ENCODE peak calls at places on chromosomes 5 and 9, in six cellular contexts. O is bronchial epithelial cell, X is AG10803, B is AG09309, T is astrocyte of the cerebellum, N is RWPE2. M is an unnamed sample.

GRCh38 chr9:92406506-92406905 is 2.1 kb upstream of the OGN start:
- DNase-seq in O (no peak), T (no peak), X (peak), B (no peak), N (no peak), M (no peak)

GRCh38 chr5:131328536-131329186 is 64.8 kb downstream of the CDC42SE2 start:
- DNase-seq in N (no peak), T (no peak), O (peak), B (no peak), X (peak), M (peak)

GRCh38 chr5:153964201-153965101 is 74.3 kb downstream of the FAM114A2 start:
- DNase-seq in B (no peak), N (no peak), T (no peak), O (no peak), X (no peak), M (no peak)

GRCh38 chr5:123455095-123455494 is 31.9 kb upstream of the CEP120 start:
- DNase-seq in B (no peak), X (no peak), N (no peak), O (no peak), T (no peak), M (no peak)

GRCh38 chr9:126615251-126615790 is 1.6 kb downstream of the LMX1B start:
- DNase-seq in N (peak), T (no peak), X (peak), O (peak), B (no peak), M (no peak)

GRCh38 chr9:37408933-37409710 is 13.4 kb upstream of the GRHPR start:
- DNase-seq in T (no peak), B (no peak), O (no peak), X (no peak), N (no peak), M (no peak)

GRCh38 chr9:126701820-126702500 is 88.2 kb downstream of the LMX1B start:
- DNase-seq in T (no peak), O (no peak), N (no peak), B (no peak), X (no peak), M (no peak)

GRCh38 chr5:6595405-6595804 is 37.4 kb downstream of the NSUN2 start:
- DNase-seq in B (no peak), T (no peak), X (no peak), O (no peak), N (no peak), M (no peak)

GRCh38 chr5:81424728-81425127 is 30.8 kb upstream of the ACOT12 start:
- DNase-seq in T (no peak), B (no peak), N (no peak), O (no peak), X (no peak), M (peak)

GRCh38 chr9:73050062-73050814 is 97.4 kb upstream of the ALDH1A1 start:
- DNase-seq in B (peak), X (peak), O (no peak), N (no peak), T (no peak), M (peak)

GRCh38 chr5:178788381-178789085 is 58.1 kb upstream of the ZNF354A start:
- DNase-seq in B (no peak), O (no peak), T (no peak), N (peak), X (no peak), M (no peak)

GRCh38 chr9:97319380-97319779 is 11.9 kb downstream of the CCDC180 start:
- DNase-seq in N (no peak), B (no peak), O (no peak), X (no peak), T (no peak), M (no peak)

GRCh38 chr9:112361602-112362001 is 18.3 kb upstream of the HSDL2 start:
- DNase-seq in T (peak), N (no peak), X (peak), O (peak), B (no peak), M (peak)

GRCh38 chr9:138077126-138077525 is 199.5 kb downstream of the CACNA1B start:
- DNase-seq in X (no peak), N (peak), B (no peak), T (no peak), O (no peak), M (no peak)

GRCh38 chr9:122131401-122131921 is 28.1 kb downstream of the NDUFA8 start:
- DNase-seq in B (no peak), T (no peak), N (no peak), O (peak), X (no peak), M (no peak)

GRCh38 chr5:12246016-12246415 is 341.8 kb upstream of the CTNND2 start:
- DNase-seq in T (no peak), N (no peak), X (no peak), O (no peak), B (no peak), M (no peak)

GRCh38 chr5:176773408-176774035 is 36.8 kb upstream of the UNC5A start:
- DNase-seq in O (no peak), B (no peak), T (no peak), N (no peak), X (no peak), M (no peak)

GRCh38 chr9:34809504-34810186 is 99.7 kb upstream of the CCL21 start:
- DNase-seq in B (no peak), O (peak), N (peak), T (no peak), X (no peak), M (peak)

GRCh38 chr5:139797856-139798510 is 2.4 kb downstream of the PSD2 start:
- DNase-seq in B (no peak), N (no peak), O (no peak), X (no peak), T (no peak), M (no peak)

GRCh38 chr9:88586452-88586851 is 51.5 kb downstream of the NXNL2 start:
- DNase-seq in T (no peak), X (peak), B (no peak), N (no peak), O (no peak), M (peak)

GRCh38 chr5:56620903-56621680 is 194.3 kb upstream of the MAP3K1 start:
- DNase-seq in O (no peak), B (no peak), N (no peak), T (no peak), X (peak), M (no peak)

GRCh38 chr9:89590415-89590814 is 14.4 kb upstream of the GADD45G start:
- DNase-seq in T (no peak), B (no peak), O (no peak), X (no peak), N (no peak), M (no peak)

GRCh38 chr9:129558551-129559505 is 62.1 kb downstream of the C9orf50 start:
- DNase-seq in O (no peak), B (no peak), N (no peak), X (no peak), T (no peak), M (no peak)

GRCh38 chr5:73365301-73365853 is 83.2 kb downstream of the FOXD1 start:
- DNase-seq in X (peak), O (peak), B (peak), T (peak), N (no peak), M (peak)

GRCh38 chr5:53478411-53479044 is 1.9 kb upstream of the FST start:
- DNase-seq in N (peak), O (peak), B (no peak), X (peak), T (no peak), M (peak)

GRCh38 chr5:1387059-1387755 is 42.3 kb upstream of the CLPTM1L start:
- DNase-seq in X (no peak), N (no peak), B (no peak), O (no peak), T (no peak), M (no peak)

GRCh38 chr9:99948482-99948881 is 42.0 kb downstream of the STX17 start:
- DNase-seq in X (no peak), T (no peak), O (no peak), B (no peak), N (no peak), M (no peak)

GRCh38 chr9:99948896-99949295 is 42.4 kb downstream of the STX17 start:
- DNase-seq in T (peak), N (no peak), O (no peak), B (no peak), X (no peak), M (peak)

DNA sequence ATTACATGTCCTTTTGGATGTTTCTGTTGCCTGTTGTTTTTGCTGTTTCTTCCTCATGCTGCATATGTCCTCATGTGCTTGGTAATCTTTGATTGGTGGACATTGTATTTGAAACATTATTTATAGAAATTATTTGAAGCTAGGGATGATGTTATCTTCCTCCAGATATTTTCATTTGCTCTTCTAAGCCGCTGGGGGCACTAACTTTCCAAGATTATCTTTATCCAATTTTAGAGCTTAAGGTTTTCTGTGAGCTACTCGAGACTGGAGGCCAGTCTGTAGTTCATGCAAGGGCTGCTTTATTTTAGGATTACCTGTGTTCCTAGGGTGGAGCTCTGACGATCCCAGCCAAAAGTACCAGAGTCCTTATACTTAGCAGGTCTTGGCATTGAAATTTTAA is 40.9 kb downstream of the STX17 start:
- DNase-seq in X (no peak), T (no peak), N (no peak), O (no peak), B (no peak), M (no peak)
- TF ChIP-seq CTCF in X (peak), T (peak), N (no peak), O (no peak), B (no peak), M (no peak)

DNA sequence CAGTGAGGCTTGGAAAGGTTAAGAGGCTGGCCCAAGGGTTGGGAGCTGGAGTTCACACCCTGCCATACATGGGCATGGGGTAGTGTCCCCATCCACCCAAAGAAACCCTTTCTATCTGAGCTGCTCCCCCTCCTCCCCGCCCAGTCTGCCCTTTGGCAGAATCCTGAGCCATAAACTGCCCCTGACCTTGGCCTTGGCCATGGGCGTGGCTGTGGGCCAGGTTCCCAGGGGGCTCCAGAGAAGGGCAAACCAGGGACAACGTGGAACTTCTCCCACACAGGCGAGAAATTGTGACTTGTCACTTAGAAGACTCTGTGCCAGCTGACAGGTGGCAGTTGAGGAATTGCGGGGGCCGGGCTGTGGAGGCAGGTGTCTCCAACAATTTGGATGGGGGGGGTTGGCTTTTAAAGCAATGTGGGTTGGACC is 4.8 kb downstream of the FAM78A start:
- DNase-seq in O (no peak), N (no peak), X (no peak), T (no peak), B (no peak), M (no peak)
- H3K4me3 ChIP-seq in O (no peak), N (no peak), X (no peak), T (no peak), B (no peak), M (no peak)

GRCh38 chr5:84450617-84451414 is 66.1 kb upstream of the EDIL3 start:
- DNase-seq in O (no peak), N (no peak), X (peak), T (no peak), B (no peak), M (peak)
- TF ChIP-seq CTCF in O (peak), N (peak), X (peak), T (peak), B (peak), M (peak)

GRCh38 chr5:135396459-135397055 is 2.5 kb downstream of the MACROH2A1 start:
- DNase-seq in N (no peak), O (peak), B (no peak), T (no peak), X (no peak), M (no peak)
- H3K4me3 ChIP-seq in N (no peak), O (no peak), B (no peak), T (no peak), X (no peak), M (no peak)

GRCh38 chr5:107551088-107551487 is 119.6 kb downstream of the EFNA5 start:
- DNase-seq in B (no peak), T (no peak), X (no peak), N (no peak), O (no peak), M (no peak)
- TF ChIP-seq CTCF in B (no peak), T (no peak), X (no peak), N (no peak), O (no peak), M (no peak)

GRCh38 chr9:76905661-76905983 is 292 bp downstream of the PRUNE2 start:
- DNase-seq in N (no peak), O (no peak), B (no peak), X (no peak), T (no peak), M (peak)

GRCh38 chr9:76904661-76905457 is 1.1 kb downstream of the PRUNE2 start:
- DNase-seq in B (no peak), T (no peak), O (no peak), N (no peak), X (no peak), M (peak)

GRCh38 chr9:76901801-76902200 is 4.1 kb downstream of the PRUNE2 start:
- DNase-seq in X (no peak), B (no peak), T (no peak), N (no peak), O (no peak), M (no peak)

GRCh38 chr9:76902395-76902794 is 3.5 kb downstream of the PRUNE2 start:
- DNase-seq in T (no peak), X (no peak), N (no peak), B (no peak), O (no peak), M (no peak)

DNA sequence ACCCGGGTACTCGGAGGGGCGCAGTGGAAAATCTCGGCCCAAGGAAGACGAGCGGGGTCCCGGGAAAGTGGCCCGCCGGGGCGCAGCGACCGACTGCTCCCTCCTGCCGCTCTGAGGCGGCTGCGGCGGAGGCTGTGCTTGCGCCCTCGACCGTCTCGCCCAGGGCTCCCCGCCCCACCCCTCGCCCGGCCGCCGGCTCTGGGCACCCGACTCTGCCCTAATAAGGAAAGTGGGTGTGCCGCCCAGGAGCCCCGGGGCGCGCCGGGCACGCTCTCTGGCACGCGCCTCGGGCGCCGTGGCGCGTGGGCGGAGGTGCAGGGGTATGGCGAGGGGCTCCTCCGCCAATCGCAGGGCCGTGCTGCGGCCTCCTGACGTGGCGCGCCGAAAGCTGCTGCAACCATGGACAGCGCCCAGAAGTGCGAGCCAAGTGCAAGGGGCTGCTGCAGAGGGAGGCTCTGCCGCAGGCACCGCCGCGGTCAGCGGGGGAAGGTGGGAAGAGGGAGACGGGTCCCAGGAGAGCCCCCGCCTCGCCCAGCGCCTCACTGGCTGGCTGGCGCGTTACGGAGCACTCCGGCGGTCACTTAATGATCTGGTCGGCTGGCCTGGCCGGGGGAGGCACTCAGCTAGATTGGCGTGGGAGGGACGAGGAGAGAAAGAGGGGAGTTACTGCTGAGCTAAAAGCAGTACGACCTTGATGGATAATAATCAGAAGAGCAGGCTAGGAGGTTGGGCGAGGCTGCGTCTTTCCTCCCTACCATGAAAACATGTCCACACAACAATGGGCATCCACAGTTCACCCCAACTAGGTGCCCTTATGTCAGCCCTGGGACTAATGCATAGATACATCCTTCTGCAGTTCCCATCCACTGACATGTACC is at the start of gene PRUNE2:
- DNase-seq in T (peak), X (peak), B (peak), N (peak), O (peak), M (peak)
- H3K4me3 ChIP-seq in T (peak), X (peak), B (peak), N (peak), O (no peak), M (peak)

GRCh38 chr5:64506567-64507321 is 929 bp downstream of the RGS7BP start:
- DNase-seq in N (no peak), O (no peak), T (no peak), X (no peak), B (no peak), M (peak)
- TF ChIP-seq CTCF in N (no peak), O (peak), T (no peak), X (no peak), B (no peak), M (no peak)

GRCh38 chr5:100595812-100596173 is 60.6 kb downstream of the FAM174A start:
- DNase-seq in N (no peak), X (no peak), T (no peak), O (no peak), B (no peak), M (no peak)
- H3K4me3 ChIP-seq in N (no peak), X (peak), T (no peak), O (no peak), B (no peak), M (peak)